ENCODE peak calls at places on chromosome 1, in ten cellular contexts. S is heart left ventricle, E is fibroblast of lung, J is SJSA1, L is NT2/D1, B is PC-3, F is kidney epithelial cell, Q is uterus, C is Peyer's patch, W is GM06990. N is an unnamed sample.
A peak's percentile ranks its signal among the peaks of the same experiment; 100 is the strongest.

GRCh38 chr1:201594575-201595245 is 55.8 kb downstream of the NAV1 start:
- DNase-seq in S (no peak), E (no peak), J (no peak), L (peak; percentile 63), B (no peak), F (no peak), Q (peak; percentile 37), C (no peak), W (no peak), N (no peak)

GRCh38 chr1:42817440-42817767 is 207 bp upstream of the SVBP start:
- DNase-seq in S (no peak), E (no peak), J (peak; percentile 57), L (no peak), B (no peak), F (no peak), Q (no peak), C (no peak), W (no peak), N (no peak)

GRCh38 chr1:168135982-168136708 is 585 bp downstream of the GPR161 start:
- DNase-seq in S (no peak), E (peak; percentile 40), J (peak; percentile 43), L (peak; percentile 13), B (peak; percentile 44), F (no peak), Q (peak; percentile 41), C (peak; percentile 65), W (peak; percentile 18), N (peak; percentile 45)

GRCh38 chr1:905071-905749 is 18.5 kb upstream of the SAMD11 start:
- DNase-seq in S (peak; percentile 86), E (peak; percentile 21), J (no peak), L (no peak), B (no peak), F (no peak), Q (peak; percentile 57), C (peak; percentile 64), W (peak; percentile 60), N (no peak)

GRCh38 chr1:54136269-54136896 is 16.4 kb downstream of the CDCP2 start:
- DNase-seq in S (no peak), E (no peak), J (no peak), L (no peak), B (no peak), F (no peak), Q (no peak), C (no peak), W (no peak), N (no peak)

GRCh38 chr1:203361843-203362524 is 11.1 kb upstream of the FMOD start:
- DNase-seq in S (no peak), E (peak; percentile 46), J (no peak), L (no peak), B (peak; percentile 32), F (no peak), Q (no peak), C (no peak), W (no peak), N (no peak)

GRCh38 chr1:151839457-151840409 is at the start of gene C2CD4D:
- DNase-seq in S (no peak), E (no peak), J (peak; percentile 51), L (peak; percentile 80), B (peak; percentile 91), F (no peak), Q (no peak), C (peak; percentile 85), W (peak; percentile 69), N (peak; percentile 84)

GRCh38 chr1:172163479-172164215 is 256.8 kb upstream of the C1orf105 start:
- DNase-seq in S (no peak), E (peak; percentile 46), J (peak; percentile 70), L (no peak), B (no peak), F (no peak), Q (no peak), C (no peak), W (no peak), N (no peak)

GRCh38 chr1:206955476-206956312 is 9.4 kb upstream of the PIGR start:
- DNase-seq in S (no peak), E (peak; percentile 12), J (no peak), L (no peak), B (no peak), F (no peak), Q (no peak), C (no peak), W (no peak), N (no peak)

GRCh38 chr1:151371340-151371739 is 1.2 kb downstream of the SELENBP1 start:
- DNase-seq in S (no peak), E (peak; percentile 60), J (no peak), L (no peak), B (peak; percentile 40), F (no peak), Q (peak; percentile 78), C (peak; percentile 66), W (no peak), N (peak; percentile 77)

GRCh38 chr1:215421772-215422171 is 145.3 kb upstream of the KCTD3 start:
- DNase-seq in S (no peak), E (no peak), J (no peak), L (no peak), B (peak; percentile 88), F (no peak), Q (no peak), C (no peak), W (no peak), N (no peak)

GRCh38 chr1:163596541-163597258 is 274.9 kb downstream of the NUF2 start:
- DNase-seq in S (no peak), E (no peak), J (no peak), L (peak; percentile 28), B (peak; percentile 34), F (no peak), Q (no peak), C (no peak), W (no peak), N (no peak)

GRCh38 chr1:51973587-51974474 is 16.7 kb downstream of the RAB3B start:
- DNase-seq in S (no peak), E (peak; percentile 32), J (peak; percentile 15), L (no peak), B (peak; percentile 49), F (no peak), Q (no peak), C (no peak), W (no peak), N (no peak)

GRCh38 chr1:183106746-183107145 is 79.3 kb upstream of the LAMC2 start:
- DNase-seq in S (no peak), E (peak; percentile 38), J (peak; percentile 38), L (no peak), B (no peak), F (no peak), Q (no peak), C (no peak), W (no peak), N (no peak)
- H3K4me3 ChIP-seq in S (no peak overlapping the region), E (no peak overlapping the region), J (no peak overlapping the region), L (no peak overlapping the region), B (no peak overlapping the region), F (no peak overlapping the region), Q (no peak overlapping the region), C (no peak overlapping the region), W (no peak overlapping the region), N (no peak overlapping the region)

DNA sequence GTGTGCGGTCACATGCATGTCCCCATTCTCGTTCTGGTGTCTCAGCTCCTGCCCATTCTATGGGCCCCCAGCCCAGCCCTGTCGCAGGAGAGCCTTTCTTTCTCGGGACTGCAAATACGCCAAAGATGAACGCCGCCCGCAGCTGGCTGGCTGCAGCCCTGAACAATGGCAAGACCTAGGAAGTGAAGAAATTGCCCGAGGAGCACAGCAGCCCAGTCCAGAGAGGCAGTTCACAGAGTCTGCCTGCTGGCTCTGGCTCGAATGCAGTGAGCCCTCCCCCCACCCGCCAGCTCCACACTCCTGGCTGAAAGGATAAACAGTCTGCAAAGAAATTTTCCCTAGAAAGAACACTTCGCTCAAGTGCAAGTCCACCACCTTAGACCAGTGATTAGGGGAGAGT is 23.3 kb downstream of the PAX7 start:
- DNase-seq in S (no peak), E (no peak), J (no peak), L (no peak), B (no peak), F (no peak), Q (no peak), C (no peak), W (no peak), N (no peak)
- H3K27me3 ChIP-seq in S (peaks cover 64% of the 10 kb centered on the region), E (no peaks in the 10 kb centered on the region), J (peaks cover 75% of the 10 kb centered on the region), L (peaks cover 86% of the 10 kb centered on the region), B (peaks cover 39% of the 10 kb centered on the region), F (peaks cover 49% of the 10 kb centered on the region), Q (no peaks in the 10 kb centered on the region), C (peaks cover 22% of the 10 kb centered on the region), W (peaks cover 4% of the 10 kb centered on the region), N (peaks cover 40% of the 10 kb centered on the region)

DNA sequence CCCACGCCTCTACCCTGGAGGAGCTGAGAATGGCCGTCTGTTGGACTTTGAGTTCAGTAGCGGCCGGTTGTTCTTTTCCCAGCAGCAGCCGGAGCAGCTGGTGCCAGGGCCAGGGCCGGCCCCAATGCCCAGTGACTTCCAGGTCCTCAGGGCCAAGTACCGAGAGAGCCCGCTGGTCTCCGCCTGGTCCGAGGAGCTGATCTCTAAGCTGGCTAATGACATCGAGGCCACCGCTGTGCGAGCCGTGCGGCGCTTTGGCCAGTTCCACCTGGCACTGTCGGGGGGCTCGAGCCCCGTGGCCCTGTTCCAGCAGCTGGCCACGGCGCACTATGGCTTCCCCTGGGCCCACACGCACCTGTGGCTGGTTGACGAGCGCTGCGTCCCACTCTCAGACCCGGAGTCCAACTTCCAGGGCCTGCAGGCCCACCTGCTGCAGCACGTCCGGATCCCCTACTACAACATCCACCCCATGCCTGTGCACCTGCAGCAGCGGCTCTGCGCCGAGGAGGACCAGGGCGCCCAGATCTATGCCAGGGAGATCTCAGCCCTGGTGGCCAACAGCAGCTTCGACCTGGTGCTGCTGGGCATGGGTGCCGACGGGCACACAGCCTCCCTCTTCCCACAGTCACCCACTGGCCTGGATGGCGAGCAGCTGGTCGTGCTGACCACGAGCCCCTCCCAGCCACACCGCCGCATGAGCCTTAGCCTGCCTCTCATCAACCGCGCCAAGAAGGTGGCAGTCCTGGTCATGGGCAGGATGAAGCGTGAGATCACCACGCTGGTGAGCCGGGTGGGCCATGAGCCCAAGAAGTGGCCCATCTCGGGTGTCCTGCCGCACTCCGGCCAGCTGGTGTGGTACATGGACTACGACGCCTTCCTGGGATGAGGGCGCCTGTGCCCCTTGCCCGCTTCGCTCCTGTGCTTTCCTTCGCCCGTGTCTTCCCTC is 28.4 kb upstream of the SPSB1 start:
- DNase-seq in S (no peak), E (no peak), J (no peak), L (no peak), B (no peak), F (no peak), Q (no peak), C (no peak), W (no peak), N (no peak)
- H3K4me3 ChIP-seq in S (no peak overlapping the region), E (no peak overlapping the region), J (no peak overlapping the region), L (no peak overlapping the region), B (no peak overlapping the region), F (no peak overlapping the region), Q (no peak overlapping the region), C (no peak overlapping the region), W (no peak overlapping the region), N (no peak overlapping the region)

DNA sequence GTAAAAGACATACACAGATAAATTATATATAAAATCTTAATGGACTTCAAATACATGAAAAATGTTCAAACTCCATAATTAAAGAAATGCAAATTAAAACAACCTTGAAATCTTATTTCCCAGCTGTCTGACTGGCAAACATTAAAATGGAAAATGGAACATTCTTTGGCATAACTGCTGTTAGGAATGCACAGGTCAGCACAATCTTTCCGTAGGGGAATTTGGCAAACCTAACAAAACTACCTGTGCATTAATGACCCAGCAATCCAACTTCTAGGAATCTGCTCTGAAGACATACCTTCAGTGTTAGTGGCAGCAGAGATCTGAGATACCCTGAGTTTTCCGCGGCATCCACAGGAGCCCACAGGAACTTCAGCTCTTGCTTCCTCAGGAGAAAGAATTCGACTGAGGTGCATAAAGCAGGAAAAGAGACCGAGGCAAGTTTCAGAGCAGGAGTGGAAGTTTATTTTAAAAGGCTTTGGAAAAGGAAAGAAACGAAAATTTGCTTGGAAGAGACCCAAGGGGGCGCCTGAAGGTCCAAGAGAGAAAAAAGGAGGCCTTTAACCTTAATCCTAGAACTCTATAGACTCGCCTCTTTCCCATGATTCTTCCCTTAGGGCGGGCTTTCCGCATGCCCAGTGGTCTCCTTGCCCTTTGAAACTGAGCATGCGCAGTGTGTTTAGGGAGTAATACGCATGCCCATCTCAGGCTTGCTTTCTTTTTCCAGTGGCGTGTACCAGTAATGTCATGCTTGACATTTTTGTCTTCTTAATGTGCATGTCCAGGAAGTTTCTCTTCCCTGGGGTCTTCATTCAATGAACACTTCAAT is 24.8 kb downstream of the LYPD8 start:
- DNase-seq in S (no peak), E (no peak), J (no peak), L (no peak), B (no peak), F (no peak), Q (no peak), C (no peak), W (no peak), N (no peak)
- H3K27me3 ChIP-seq in S (no peaks in the 10 kb centered on the region), E (no peaks in the 10 kb centered on the region), J (no peaks in the 10 kb centered on the region), L (no peaks in the 10 kb centered on the region), B (peaks cover 4% of the 10 kb centered on the region), F (no peaks in the 10 kb centered on the region), Q (no peaks in the 10 kb centered on the region), C (no peaks in the 10 kb centered on the region), W (no peaks in the 10 kb centered on the region), N (no peaks in the 10 kb centered on the region)